ENCODE peak calls at places on chromosomes 7 and 10, in seven cellular contexts. W, T, B, U, X, K and L are unnamed samples.

GRCh38 chr7:17275749-17276671 is 22.4 kb upstream of the AHR start:
- DNase-seq in W (peak), T (peak), B (no peak), U (peak), X (no peak), K (no peak), L (no peak)

GRCh38 chr7:128217972-128218652 is 23.0 kb upstream of the LEP start:
- DNase-seq in W (no peak), T (no peak), B (no peak), U (no peak), X (no peak), K (no peak), L (no peak)

GRCh38 chr10:96814264-96814663 is 17.8 kb upstream of the LCOR start:
- DNase-seq in W (peak), T (no peak), B (no peak), U (no peak), X (no peak), K (no peak), L (no peak)

GRCh38 chr10:62705789-62706188 is 98.7 kb upstream of the ADO start:
- DNase-seq in W (no peak), T (no peak), B (no peak), U (no peak), X (no peak), K (no peak), L (no peak)

GRCh38 chr7:42208586-42208985 is 28.4 kb downstream of the GLI3 start:
- DNase-seq in W (no peak), T (no peak), B (no peak), U (no peak), X (no peak), K (no peak), L (no peak)

GRCh38 chr10:21355591-21356011 is 169.9 kb downstream of the SKIDA1 start:
- DNase-seq in W (peak), T (no peak), B (no peak), U (no peak), X (no peak), K (no peak), L (no peak)

GRCh38 chr7:41110186-41110585 is 592.7 kb downstream of the INHBA start:
- DNase-seq in W (no peak), T (no peak), B (no peak), U (no peak), X (no peak), K (no peak), L (no peak)

GRCh38 chr10:22341936-22342222 is 3.4 kb upstream of the SPAG6 start:
- DNase-seq in W (no peak), T (no peak), B (no peak), U (no peak), X (no peak), K (no peak), L (no peak)

GRCh38 chr10:5811387-5811821 is 1.8 kb downstream of the GDI2 start:
- DNase-seq in W (peak), T (no peak), B (no peak), U (no peak), X (no peak), K (no peak), L (no peak)

GRCh38 chr10:59896186-59896585 is 10.2 kb downstream of the CCDC6 start:
- DNase-seq in W (no peak), T (no peak), B (no peak), U (no peak), X (no peak), K (no peak), L (no peak)

GRCh38 chr7:128867842-128868623 is 5.4 kb downstream of the ATP6V1F start:
- DNase-seq in W (no peak), T (peak), B (no peak), U (no peak), X (no peak), K (no peak), L (no peak)

GRCh38 chr7:45268013-45268412 is 110.4 kb downstream of the RAMP3 start:
- DNase-seq in W (no peak), T (no peak), B (no peak), U (no peak), X (no peak), K (no peak), L (no peak)

GRCh38 chr7:43647772-43648643 is 65.1 kb downstream of the STK17A start:
- DNase-seq in W (peak), T (peak), B (peak), U (peak), X (peak), K (peak), L (no peak)

GRCh38 chr7:105098863-105099515 is 85.0 kb downstream of the KMT2E start:
- DNase-seq in W (peak), T (no peak), B (no peak), U (no peak), X (no peak), K (no peak), L (peak)

GRCh38 chr7:1669486-1669951 is 558 bp upstream of the ELFN1 start:
- DNase-seq in W (no peak), T (no peak), B (no peak), U (no peak), X (no peak), K (peak), L (no peak)

GRCh38 chr7:70681847-70682350 is 450.0 kb upstream of the GALNT17 start:
- DNase-seq in W (no peak), T (no peak), B (no peak), U (no peak), X (no peak), K (no peak), L (no peak)

GRCh38 chr10:84341983-84342382 is 13.6 kb downstream of the CCSER2 start:
- DNase-seq in W (no peak), T (no peak), B (no peak), U (no peak), X (no peak), K (no peak), L (no peak)

GRCh38 chr7:66627151-66627681 is 1.5 kb upstream of the KCTD7 start:
- DNase-seq in W (no peak), T (no peak), B (peak), U (peak), X (no peak), K (no peak), L (no peak)

GRCh38 chr7:30459591-30460245 is 18.9 kb downstream of the NOD1 start:
- DNase-seq in W (peak), T (peak), B (peak), U (peak), X (peak), K (no peak), L (no peak)

GRCh38 chr7:101420436-101420835 is 57.8 kb downstream of the COL26A1 start:
- DNase-seq in W (no peak), T (no peak), B (no peak), U (no peak), X (no peak), K (no peak), L (no peak)

GRCh38 chr10:116691079-116691398 is 51.3 kb downstream of the HSPA12A start:
- DNase-seq in W (no peak), T (no peak), B (no peak), U (no peak), X (no peak), K (no peak), L (no peak)
- H3K4me3 ChIP-seq in W (no peak), T (no peak), B (no peak), U (no peak), X (no peak), K (no peak), L (no peak)

GRCh38 chr10:58477902-58478301 is 34.8 kb upstream of the BICC1 start:
- DNase-seq in W (no peak), T (no peak), B (no peak), U (no peak), X (no peak), K (no peak), L (no peak)

GRCh38 chr10:58479016-58479415 is 33.7 kb upstream of the BICC1 start:
- DNase-seq in W (no peak), T (no peak), B (no peak), U (no peak), X (no peak), K (no peak), L (no peak)

GRCh38 chr10:58473966-58474365 is 38.7 kb upstream of the BICC1 start:
- DNase-seq in W (peak), T (no peak), B (no peak), U (no peak), X (no peak), K (no peak), L (no peak)

GRCh38 chr10:58477122-58477521 is 35.5 kb upstream of the BICC1 start:
- DNase-seq in W (peak), T (no peak), B (no peak), U (no peak), X (peak), K (no peak), L (no peak)

DNA sequence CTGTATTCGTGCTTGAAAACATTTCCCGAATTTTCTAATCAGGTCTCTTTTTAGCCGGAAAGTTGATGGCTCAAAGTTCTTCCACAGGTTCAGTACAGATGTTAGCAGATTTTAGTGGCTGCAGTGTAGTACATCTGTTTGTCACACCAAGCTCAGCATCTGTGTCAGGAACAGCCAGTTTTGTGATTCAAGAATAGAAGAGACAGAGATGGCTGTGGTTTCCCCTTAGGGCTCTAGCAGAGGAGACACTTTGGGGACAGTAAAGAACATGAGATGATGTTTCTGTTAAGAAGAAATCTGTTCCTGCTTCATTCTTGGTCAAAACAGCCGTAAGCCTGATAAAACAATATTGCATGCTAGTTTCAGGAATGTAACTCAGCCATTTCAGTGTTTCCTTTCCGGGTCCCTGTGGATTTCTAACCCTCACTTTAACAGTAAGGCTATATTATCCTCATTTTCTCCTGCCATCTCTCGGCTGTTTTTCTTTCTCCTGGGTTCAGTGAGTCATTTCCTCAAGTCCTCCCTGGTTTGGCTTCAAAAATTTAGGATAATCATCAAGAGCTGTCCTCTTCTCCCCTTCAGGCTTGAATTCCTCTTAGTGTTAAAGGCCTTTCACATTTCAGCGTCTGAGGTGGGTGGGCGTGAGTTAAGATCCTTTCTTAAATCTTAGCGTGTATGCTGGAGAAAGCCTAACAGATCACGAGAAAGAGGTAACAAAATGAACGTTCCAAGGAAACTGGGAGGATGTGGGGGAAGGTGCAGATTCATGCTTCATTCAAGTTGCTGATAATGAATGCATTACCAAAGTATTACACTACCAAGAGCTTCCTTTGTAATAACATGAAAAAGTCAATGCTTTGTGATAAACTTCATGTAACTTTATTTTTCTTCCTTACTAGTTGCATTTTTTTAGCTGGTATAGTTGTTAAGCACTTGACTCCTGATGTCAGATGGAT is 37.1 kb upstream of the BICC1 start:
- DNase-seq in W (peak), T (no peak), B (no peak), U (no peak), X (no peak), K (no peak), L (no peak)
- H3K4me3 ChIP-seq in W (peak), T (no peak), B (no peak), U (peak), X (peak), K (no peak), L (no peak)

DNA sequence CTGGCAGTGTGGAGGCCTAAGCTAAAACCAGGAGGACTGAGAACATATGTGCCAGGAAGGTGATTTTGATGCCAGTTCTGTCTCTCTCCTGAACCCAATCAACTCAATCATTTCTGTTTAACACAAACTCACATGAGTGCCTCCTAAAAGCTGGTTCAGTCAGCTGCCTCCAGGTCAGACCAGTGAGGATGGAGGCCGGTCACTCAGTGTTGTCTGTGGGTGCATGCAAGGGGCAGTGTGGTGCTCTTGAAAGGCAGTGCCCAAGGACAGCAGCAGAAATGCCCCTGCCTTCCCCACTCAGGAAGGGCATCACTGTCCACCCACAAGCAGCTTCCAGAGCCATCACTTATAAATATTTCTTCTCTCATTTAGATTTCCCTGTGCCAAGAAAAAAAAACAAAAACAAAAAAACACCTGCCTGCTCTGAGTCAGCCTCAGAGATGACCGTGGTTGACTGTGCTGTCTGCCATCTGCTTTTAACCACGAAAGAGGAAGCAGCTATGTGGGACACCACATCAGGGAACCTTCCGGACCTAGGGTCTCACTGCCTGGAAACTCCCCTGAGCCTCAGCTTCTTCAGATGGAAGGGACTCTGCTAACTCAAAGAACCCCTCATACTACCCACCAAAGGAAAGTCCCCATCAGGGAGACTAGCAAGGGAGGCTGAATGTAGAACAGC is 39.1 kb downstream of the VOPP1 start:
- DNase-seq in W (peak), T (no peak), B (peak), U (no peak), X (no peak), K (peak), L (peak)
- H3K4me3 ChIP-seq in W (no peak), T (no peak), B (no peak), U (no peak), X (no peak), K (no peak), L (peak)

DNA sequence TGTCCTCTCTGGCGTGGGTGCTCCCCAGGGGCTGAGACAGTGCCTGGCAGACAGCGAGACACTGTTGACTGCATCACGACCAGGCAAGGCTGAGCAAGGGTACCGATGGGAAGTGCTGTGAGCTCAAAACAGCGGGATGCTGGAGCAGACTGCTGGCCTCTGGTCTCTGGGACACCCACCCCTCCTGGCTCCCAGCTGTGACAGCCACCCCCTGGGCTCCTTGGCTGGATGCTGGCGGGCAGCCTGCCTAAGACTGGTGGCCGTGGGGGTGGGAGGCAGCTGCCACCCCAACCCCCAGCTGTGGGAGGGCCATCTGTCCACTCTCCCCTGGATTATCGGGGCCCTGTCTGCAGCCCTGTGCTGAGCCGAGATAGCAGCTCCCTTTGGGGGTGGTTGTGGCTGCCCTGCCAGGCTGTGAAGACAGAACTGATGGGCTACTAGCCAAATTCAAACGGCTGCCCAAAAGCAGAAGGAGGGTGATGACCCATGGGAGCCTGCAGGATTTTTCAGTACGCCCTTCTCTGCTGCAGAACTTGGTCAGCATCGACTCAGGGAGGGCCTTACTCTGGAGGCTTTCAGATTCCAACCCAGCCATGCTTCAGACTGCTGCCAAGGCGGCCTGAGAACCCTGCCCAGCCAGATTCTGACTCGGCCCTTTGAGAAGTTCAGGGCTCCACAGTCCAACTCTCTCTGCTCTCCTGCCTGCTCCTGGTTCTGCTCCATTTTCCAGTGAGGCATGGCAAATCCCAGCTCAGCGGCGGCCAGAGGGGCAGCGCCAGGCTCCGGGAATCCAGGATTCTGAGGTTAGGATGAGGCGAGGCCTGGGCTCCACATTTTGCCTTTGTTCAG is 125.3 kb downstream of the NEURL1 start:
- DNase-seq in W (no peak), T (peak), B (peak), U (no peak), X (peak), K (no peak), L (no peak)
- H3K4me3 ChIP-seq in W (no peak), T (no peak), B (no peak), U (no peak), X (no peak), K (no peak), L (no peak)

DNA sequence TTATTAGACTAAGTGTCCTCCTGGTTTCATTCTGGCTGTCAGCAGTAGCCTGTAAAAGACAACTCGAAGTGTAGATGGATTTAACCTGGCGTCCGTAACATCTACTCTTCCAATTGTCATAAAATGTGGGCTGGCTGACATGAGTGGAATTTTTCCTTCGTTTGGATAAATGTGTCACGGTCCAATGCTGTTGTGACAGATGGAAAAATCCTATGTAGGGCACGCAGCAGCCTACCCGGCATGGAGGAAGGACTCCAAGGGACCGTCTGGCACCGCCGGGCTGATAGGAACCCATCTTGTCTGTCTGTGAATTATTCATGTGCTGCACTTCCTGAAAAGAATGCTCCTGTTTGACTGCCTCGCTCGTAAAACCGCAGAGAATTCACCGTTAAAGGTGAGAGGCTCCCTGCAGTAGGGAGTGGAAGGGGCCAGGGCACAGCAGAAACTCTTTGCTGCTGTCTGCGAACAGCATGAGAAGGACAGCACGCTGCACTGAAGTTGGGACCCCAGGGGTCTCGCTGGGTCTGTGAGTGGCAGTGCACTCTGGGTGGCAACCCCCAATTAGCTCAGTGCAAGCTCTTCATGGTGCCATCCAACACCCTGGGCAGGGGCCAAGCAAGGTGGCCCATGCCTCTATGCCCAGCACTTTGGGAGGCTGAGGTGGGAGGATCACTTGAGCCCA is 1.6 kb upstream of the ORAI2 start:
- DNase-seq in W (no peak), T (peak), B (no peak), U (no peak), X (no peak), K (peak), L (no peak)
- H3K4me3 ChIP-seq in W (no peak), T (no peak), B (no peak), U (no peak), X (no peak), K (no peak), L (peak)